ENCODE peak calls at places on chromosomes 4 and X, in ten cellular contexts. One of them, this sample, is unnamed.

GRCh38 chr4:92969650-92970370 is 666.0 kb downstream of the GRID2 start:
- DNase-seq in osteoblast: peak; percentile 58
- DNase-seq in astrocyte: peak; percentile 97
- DNase-seq in MM.1S: no peak
- DNase-seq in brain microvascular endothelial cell: peak; percentile 7
- DNase-seq in heart right ventricle: no peak
- DNase-seq in foreskin keratinocyte: peak; percentile 90
- DNase-seq in heart left ventricle: no peak
- DNase-seq in cardiac muscle cell: no peak
- DNase-seq in right atrium auricular region: no peak
- DNase-seq in this sample: peak; percentile 78

GRCh38 chr4:74123065-74123728 is 24.2 kb upstream of the CXCL2 start:
- DNase-seq in osteoblast: no peak
- DNase-seq in astrocyte: no peak
- DNase-seq in MM.1S: no peak
- DNase-seq in brain microvascular endothelial cell: peak; percentile 86
- DNase-seq in heart right ventricle: no peak
- DNase-seq in foreskin keratinocyte: no peak
- DNase-seq in heart left ventricle: no peak
- DNase-seq in cardiac muscle cell: no peak
- DNase-seq in right atrium auricular region: no peak
- DNase-seq in this sample: no peak

GRCh38 chr4:81215219-81215892 is at the start of gene PRKG2:
- DNase-seq in osteoblast: peak; percentile 49
- DNase-seq in astrocyte: peak; percentile 1
- DNase-seq in MM.1S: no peak
- DNase-seq in brain microvascular endothelial cell: peak; percentile 4
- DNase-seq in heart right ventricle: no peak
- DNase-seq in foreskin keratinocyte: no peak
- DNase-seq in heart left ventricle: no peak
- DNase-seq in cardiac muscle cell: peak; percentile 40
- DNase-seq in right atrium auricular region: no peak
- DNase-seq in this sample: no peak

GRCh38 chr4:56979674-56980073 is 978 bp downstream of the POLR2B start:
- DNase-seq in osteoblast: no peak
- DNase-seq in astrocyte: no peak
- DNase-seq in MM.1S: peak; percentile 56
- DNase-seq in brain microvascular endothelial cell: peak; percentile 65
- DNase-seq in heart right ventricle: no peak
- DNase-seq in foreskin keratinocyte: no peak
- DNase-seq in heart left ventricle: no peak
- DNase-seq in cardiac muscle cell: peak; percentile 16
- DNase-seq in right atrium auricular region: no peak
- DNase-seq in this sample: no peak

GRCh38 chr4:56147371-56147770 is 198.6 kb downstream of the CEP135 start:
- DNase-seq in osteoblast: no peak
- DNase-seq in astrocyte: peak; percentile 40
- DNase-seq in MM.1S: no peak
- DNase-seq in brain microvascular endothelial cell: no peak
- DNase-seq in heart right ventricle: no peak
- DNase-seq in foreskin keratinocyte: no peak
- DNase-seq in heart left ventricle: no peak
- DNase-seq in cardiac muscle cell: no peak
- DNase-seq in right atrium auricular region: no peak
- DNase-seq in this sample: no peak

GRCh38 chrX:123138473-123138872 is 45.6 kb upstream of the GRIA3 start:
- DNase-seq in osteoblast: no peak
- DNase-seq in astrocyte: peak; percentile 70
- DNase-seq in MM.1S: no peak
- DNase-seq in brain microvascular endothelial cell: no peak
- DNase-seq in heart right ventricle: no peak
- DNase-seq in foreskin keratinocyte: peak; percentile 57
- DNase-seq in heart left ventricle: no peak
- DNase-seq in cardiac muscle cell: no peak
- DNase-seq in right atrium auricular region: no peak
- DNase-seq in this sample: peak; percentile 0

GRCh38 chr4:133186845-133187244 is 37.8 kb downstream of the PCDH10 start:
- DNase-seq in osteoblast: no peak
- DNase-seq in astrocyte: peak; percentile 70
- DNase-seq in MM.1S: no peak
- DNase-seq in brain microvascular endothelial cell: peak; percentile 1
- DNase-seq in heart right ventricle: no peak
- DNase-seq in foreskin keratinocyte: no peak
- DNase-seq in heart left ventricle: no peak
- DNase-seq in cardiac muscle cell: no peak
- DNase-seq in right atrium auricular region: no peak
- DNase-seq in this sample: no peak

GRCh38 chr4:176188654-176189053 is 6.7 kb downstream of the SPATA4 start:
- DNase-seq in osteoblast: no peak
- DNase-seq in astrocyte: no peak
- DNase-seq in MM.1S: no peak
- DNase-seq in brain microvascular endothelial cell: no peak
- DNase-seq in heart right ventricle: no peak
- DNase-seq in foreskin keratinocyte: no peak
- DNase-seq in heart left ventricle: no peak
- DNase-seq in cardiac muscle cell: no peak
- DNase-seq in right atrium auricular region: no peak
- DNase-seq in this sample: no peak

GRCh38 chrX:137428777-137429564 is 137.0 kb upstream of the ZIC3 start:
- DNase-seq in osteoblast: no peak
- DNase-seq in astrocyte: no peak
- DNase-seq in MM.1S: no peak
- DNase-seq in brain microvascular endothelial cell: no peak
- DNase-seq in heart right ventricle: no peak
- DNase-seq in foreskin keratinocyte: no peak
- DNase-seq in heart left ventricle: no peak
- DNase-seq in cardiac muscle cell: peak; percentile 7
- DNase-seq in right atrium auricular region: no peak
- DNase-seq in this sample: no peak

GRCh38 chrX:31223817-31224216 is 152.0 kb upstream of the FTHL17 start:
- DNase-seq in osteoblast: no peak
- DNase-seq in astrocyte: peak; percentile 76
- DNase-seq in MM.1S: no peak
- DNase-seq in brain microvascular endothelial cell: peak; percentile 78
- DNase-seq in heart right ventricle: no peak
- DNase-seq in foreskin keratinocyte: peak; percentile 75
- DNase-seq in heart left ventricle: no peak
- DNase-seq in cardiac muscle cell: no peak
- DNase-seq in right atrium auricular region: no peak
- DNase-seq in this sample: peak; percentile 41
- H3K27ac ChIP-seq in osteoblast: peak overlapping the region; percentile 7
- H3K27ac ChIP-seq in astrocyte: peak overlapping the region; percentile 60
- H3K27ac ChIP-seq in MM.1S: no peak overlapping the region
- H3K27ac ChIP-seq in brain microvascular endothelial cell: peak overlapping the region; percentile 53
- H3K27ac ChIP-seq in heart right ventricle: no peak overlapping the region
- H3K27ac ChIP-seq in foreskin keratinocyte: peak overlapping the region; percentile 89
- H3K27ac ChIP-seq in heart left ventricle: no peak overlapping the region
- H3K27ac ChIP-seq in cardiac muscle cell: no peak overlapping the region
- H3K27ac ChIP-seq in right atrium auricular region: no peak overlapping the region
- H3K27ac ChIP-seq in this sample: no peak overlapping the region

GRCh38 chr4:3199661-3200422 is 49.1 kb upstream of the MSANTD1 start:
- DNase-seq in osteoblast: peak; percentile 51
- DNase-seq in astrocyte: no peak
- DNase-seq in MM.1S: no peak
- DNase-seq in brain microvascular endothelial cell: no peak
- DNase-seq in heart right ventricle: no peak
- DNase-seq in foreskin keratinocyte: no peak
- DNase-seq in heart left ventricle: no peak
- DNase-seq in cardiac muscle cell: no peak
- DNase-seq in right atrium auricular region: no peak
- DNase-seq in this sample: no peak

GRCh38 chr4:3198906-3199305 is 50.1 kb upstream of the MSANTD1 start:
- DNase-seq in osteoblast: peak; percentile 19
- DNase-seq in astrocyte: no peak
- DNase-seq in MM.1S: no peak
- DNase-seq in brain microvascular endothelial cell: no peak
- DNase-seq in heart right ventricle: no peak
- DNase-seq in foreskin keratinocyte: no peak
- DNase-seq in heart left ventricle: no peak
- DNase-seq in cardiac muscle cell: no peak
- DNase-seq in right atrium auricular region: no peak
- DNase-seq in this sample: no peak

GRCh38 chr4:3201718-3202702 is 46.9 kb upstream of the MSANTD1 start:
- DNase-seq in osteoblast: peak; percentile 84
- DNase-seq in astrocyte: peak; percentile 68
- DNase-seq in MM.1S: no peak
- DNase-seq in brain microvascular endothelial cell: peak; percentile 84
- DNase-seq in heart right ventricle: no peak
- DNase-seq in foreskin keratinocyte: no peak
- DNase-seq in heart left ventricle: no peak
- DNase-seq in cardiac muscle cell: no peak
- DNase-seq in right atrium auricular region: no peak
- DNase-seq in this sample: peak; percentile 1

GRCh38 chr4:3202836-3203820 is 45.8 kb upstream of the MSANTD1 start:
- DNase-seq in osteoblast: no peak
- DNase-seq in astrocyte: no peak
- DNase-seq in MM.1S: no peak
- DNase-seq in brain microvascular endothelial cell: no peak
- DNase-seq in heart right ventricle: no peak
- DNase-seq in foreskin keratinocyte: no peak
- DNase-seq in heart left ventricle: no peak
- DNase-seq in cardiac muscle cell: no peak
- DNase-seq in right atrium auricular region: no peak
- DNase-seq in this sample: no peak

DNA sequence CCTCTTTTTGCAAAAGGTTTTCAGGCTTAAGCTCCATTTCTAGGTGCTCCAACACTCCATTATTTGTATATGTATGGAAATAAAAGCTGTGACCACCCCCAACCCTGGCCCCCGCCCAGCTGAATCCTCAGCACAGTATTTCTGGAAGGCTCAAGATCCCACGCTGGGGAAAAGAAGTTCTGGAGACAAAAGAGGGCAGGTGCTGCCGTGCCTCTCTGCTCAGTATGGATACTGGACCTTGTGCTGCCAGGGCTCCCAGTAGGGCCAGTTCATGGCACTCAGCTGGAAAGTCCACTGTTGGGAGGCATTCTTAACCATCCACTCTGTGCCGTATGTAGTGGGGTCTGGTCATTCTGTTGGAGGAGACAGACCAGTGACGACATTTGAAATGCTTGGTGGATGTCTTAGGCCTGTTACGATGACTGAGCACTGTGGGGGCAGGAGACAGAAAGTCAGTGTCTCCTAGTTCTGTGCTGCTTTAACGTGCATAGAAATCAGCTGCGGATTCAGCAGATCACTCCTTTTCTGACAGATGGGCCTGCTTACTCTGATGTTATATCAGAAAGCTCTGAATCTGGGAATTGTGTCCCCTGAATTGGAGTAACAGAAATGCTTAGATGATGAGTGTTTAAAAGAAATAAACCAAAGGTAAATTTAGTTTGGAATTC is 48.4 kb upstream of the MSANTD1 start:
- DNase-seq in osteoblast: peak; percentile 53
- DNase-seq in astrocyte: no peak
- DNase-seq in MM.1S: no peak
- DNase-seq in brain microvascular endothelial cell: no peak
- DNase-seq in heart right ventricle: no peak
- DNase-seq in foreskin keratinocyte: no peak
- DNase-seq in heart left ventricle: no peak
- DNase-seq in cardiac muscle cell: no peak
- DNase-seq in right atrium auricular region: no peak
- DNase-seq in this sample: no peak
- H3K27ac ChIP-seq in osteoblast: no peak overlapping the region
- H3K27ac ChIP-seq in astrocyte: no peak overlapping the region
- H3K27ac ChIP-seq in MM.1S: no peak overlapping the region
- H3K27ac ChIP-seq in brain microvascular endothelial cell: no peak overlapping the region
- H3K27ac ChIP-seq in heart right ventricle: no peak overlapping the region
- H3K27ac ChIP-seq in foreskin keratinocyte: no peak overlapping the region
- H3K27ac ChIP-seq in heart left ventricle: no peak overlapping the region
- H3K27ac ChIP-seq in cardiac muscle cell: no peak overlapping the region
- H3K27ac ChIP-seq in right atrium auricular region: no peak overlapping the region
- H3K27ac ChIP-seq in this sample: no peak overlapping the region

DNA sequence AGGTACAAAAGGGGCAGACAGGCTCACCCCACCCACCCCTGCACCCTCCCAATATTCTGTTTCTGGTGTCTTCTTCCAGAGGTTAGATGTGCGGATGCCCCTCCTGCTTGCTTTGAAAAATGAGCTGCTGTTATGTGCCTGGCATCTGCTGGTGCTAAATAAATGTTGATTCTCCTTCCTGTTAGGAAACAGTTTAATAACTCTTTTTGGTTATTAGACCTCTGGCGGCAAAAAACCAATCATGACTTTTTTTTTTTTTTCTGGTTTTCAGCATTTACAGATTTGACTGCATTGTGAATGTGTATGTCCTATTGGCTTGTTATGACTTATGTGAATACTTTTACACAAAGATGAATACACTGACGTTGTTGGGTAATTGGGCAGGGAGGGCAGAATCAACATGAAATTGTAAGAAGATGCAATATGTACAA is 13.6 kb upstream of the TMEM156 start:
- DNase-seq in osteoblast: no peak
- DNase-seq in astrocyte: no peak
- DNase-seq in MM.1S: no peak
- DNase-seq in brain microvascular endothelial cell: peak; percentile 42
- DNase-seq in heart right ventricle: no peak
- DNase-seq in foreskin keratinocyte: no peak
- DNase-seq in heart left ventricle: no peak
- DNase-seq in cardiac muscle cell: no peak
- DNase-seq in right atrium auricular region: no peak
- DNase-seq in this sample: peak; percentile 25
- H3K27ac ChIP-seq in osteoblast: peak overlapping the region; percentile 70
- H3K27ac ChIP-seq in astrocyte: peak overlapping the region; percentile 91
- H3K27ac ChIP-seq in MM.1S: no peak overlapping the region
- H3K27ac ChIP-seq in brain microvascular endothelial cell: peak overlapping the region; percentile 99
- H3K27ac ChIP-seq in heart right ventricle: peak overlapping the region; percentile 97
- H3K27ac ChIP-seq in foreskin keratinocyte: peak overlapping the region; percentile 57
- H3K27ac ChIP-seq in heart left ventricle: peak overlapping the region; percentile 95
- H3K27ac ChIP-seq in cardiac muscle cell: no peak overlapping the region
- H3K27ac ChIP-seq in right atrium auricular region: peak overlapping the region; percentile 83
- H3K27ac ChIP-seq in this sample: peak overlapping the region; percentile 91

DNA sequence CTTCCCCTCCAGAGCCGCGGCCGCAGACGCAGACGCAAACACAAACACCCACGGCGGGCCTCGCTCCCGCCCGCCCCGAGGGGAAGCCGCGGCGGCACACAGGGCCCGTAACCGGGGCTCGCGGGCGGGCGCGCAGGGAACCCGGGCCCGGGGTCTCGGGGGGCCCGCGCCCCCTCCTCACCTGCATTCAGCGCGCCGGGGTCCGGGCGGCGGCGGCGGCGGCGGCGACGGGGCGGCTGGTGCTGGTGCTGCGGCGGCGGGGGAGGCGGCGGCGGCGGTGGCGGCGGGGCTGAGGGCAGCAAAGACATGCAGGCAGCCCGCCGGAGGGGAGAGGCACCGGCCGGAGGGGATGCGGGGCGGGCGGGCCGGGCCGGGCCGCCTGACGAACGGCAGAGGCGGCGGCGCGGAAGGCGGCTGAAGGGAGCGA is 254 bp upstream of the CNOT6L start:
- DNase-seq in osteoblast: peak; percentile 80
- DNase-seq in astrocyte: no peak
- DNase-seq in MM.1S: peak; percentile 53
- DNase-seq in brain microvascular endothelial cell: no peak
- DNase-seq in heart right ventricle: no peak
- DNase-seq in foreskin keratinocyte: no peak
- DNase-seq in heart left ventricle: no peak
- DNase-seq in cardiac muscle cell: peak; percentile 61
- DNase-seq in right atrium auricular region: no peak
- DNase-seq in this sample: peak; percentile 29
- H3K27ac ChIP-seq in osteoblast: peak overlapping the region; percentile 78
- H3K27ac ChIP-seq in astrocyte: peak overlapping the region; percentile 90
- H3K27ac ChIP-seq in MM.1S: peak overlapping the region; percentile 95
- H3K27ac ChIP-seq in brain microvascular endothelial cell: peak overlapping the region; percentile 68
- H3K27ac ChIP-seq in heart right ventricle: peak overlapping the region; percentile 99
- H3K27ac ChIP-seq in foreskin keratinocyte: peak overlapping the region; percentile 55
- H3K27ac ChIP-seq in heart left ventricle: peak overlapping the region; percentile 99
- H3K27ac ChIP-seq in cardiac muscle cell: peak overlapping the region; percentile 90
- H3K27ac ChIP-seq in right atrium auricular region: peak overlapping the region; percentile 99
- H3K27ac ChIP-seq in this sample: peak overlapping the region; percentile 95

This sample was measured in RWPE1.